ENCODE peak calls at places on chromosomes 4 and X, in six cellular contexts. Z, D, E, X, J and K are unnamed samples.

GRCh38 chrX:43835557-43835956 is 46.7 kb downstream of the MAOB start:
- DNase-seq in Z (no peak), D (no peak), E (no peak), X (no peak), J (no peak), K (no peak)

GRCh38 chr4:148444296-148445070 is 2.3 kb upstream of the NR3C2 start:
- DNase-seq in Z (no peak), D (peak; percentile 27), E (peak; percentile 17), X (no peak), J (no peak), K (peak; percentile 40)

GRCh38 chrX:130091976-130092522 is 18.2 kb downstream of the ELF4 start:
- DNase-seq in Z (no peak), D (peak; percentile 28), E (peak; percentile 77), X (no peak), J (no peak), K (no peak)

GRCh38 chr4:17662694-17663093 is 48.3 kb downstream of the MED28 start:
- DNase-seq in Z (no peak), D (no peak), E (no peak), X (no peak), J (no peak), K (no peak)

GRCh38 chr4:141853091-141853734 is 216.8 kb downstream of the IL15 start:
- DNase-seq in Z (peak; percentile 4), D (no peak), E (no peak), X (no peak), J (no peak), K (no peak)

GRCh38 chrX:43970528-43970927 is 2.7 kb downstream of the NDP start:
- DNase-seq in Z (peak; percentile 15), D (no peak), E (no peak), X (no peak), J (no peak), K (no peak)

GRCh38 chrX:130715299-130715698 is 187.7 kb downstream of the ENOX2 start:
- DNase-seq in Z (no peak), D (no peak), E (no peak), X (no peak), J (no peak), K (no peak)

GRCh38 chrX:120137439-120137838 is 21.0 kb upstream of the RHOXF2 start:
- DNase-seq in Z (no peak), D (no peak), E (no peak), X (no peak), J (no peak), K (no peak)

GRCh38 chr4:16472537-16472936 is 246.3 kb upstream of the TAPT1 start:
- DNase-seq in Z (no peak), D (no peak), E (no peak), X (no peak), J (no peak), K (no peak)

GRCh38 chrX:38817004-38817703 is 15.9 kb downstream of the MID1IP1 start:
- DNase-seq in Z (no peak), D (peak; percentile 53), E (no peak), X (no peak), J (no peak), K (peak; percentile 36)

GRCh38 chrX:136198678-136199243 is 51.4 kb downstream of the FHL1 start:
- DNase-seq in Z (no peak), D (no peak), E (no peak), X (no peak), J (no peak), K (no peak)

GRCh38 chr4:17544831-17545234 is 29.9 kb downstream of the CLRN2 start:
- DNase-seq in Z (no peak), D (no peak), E (no peak), X (no peak), J (no peak), K (no peak)

GRCh38 chr4:27703771-27704170 is 843.1 kb downstream of the STIM2 start:
- DNase-seq in Z (no peak), D (no peak), E (no peak), X (no peak), J (no peak), K (no peak)

GRCh38 chr4:4344915-4345527 is 41.9 kb upstream of the NSG1 start:
- DNase-seq in Z (no peak), D (no peak), E (no peak), X (no peak), J (no peak), K (no peak)

GRCh38 chr4:148118179-148118578 is 324.0 kb downstream of the NR3C2 start:
- DNase-seq in Z (no peak), D (no peak), E (no peak), X (no peak), J (no peak), K (no peak)

GRCh38 chr4:7872264-7872771 is 67.3 kb downstream of the AFAP1 start:
- DNase-seq in Z (peak; percentile 71), D (no peak), E (no peak), X (peak; percentile 85), J (peak; percentile 55), K (peak; percentile 59)

GRCh38 chr4:92304636-92305035 is 870 bp downstream of the GRID2 start:
- DNase-seq in Z (no peak), D (no peak), E (no peak), X (no peak), J (no peak), K (no peak)

GRCh38 chr4:71396382-71396781 is 57.6 kb downstream of the SLC4A4 start:
- DNase-seq in Z (no peak), D (no peak), E (no peak), X (peak; percentile 55), J (no peak), K (no peak)